ENCODE peak calls at places on chromosome X, in four cellular contexts. T is WTC11, E is K562, J is GM12878. M is an unnamed sample.
A peak's percentile ranks its signal among the peaks of the same experiment; 100 is the strongest.

GRCh38 chrX:123489011-123489410 is 243.8 kb downstream of the THOC2 start:
- DNase-seq in T (no peak), E (no peak), J (no peak), M (no peak)

GRCh38 chrX:40449956-40450701 is 130.6 kb upstream of the ATP6AP2 start:
- DNase-seq in T (no peak), E (no peak), J (no peak), M (no peak)

GRCh38 chrX:149638860-149639259 is 7.3 kb upstream of the TMEM185A start:
- DNase-seq in T (no peak), E (no peak), J (no peak), M (no peak)

GRCh38 chrX:148609766-148610698 is 109.6 kb downstream of the AFF2 start:
- DNase-seq in T (peak; percentile 29), E (no peak), J (peak; percentile 40), M (no peak)

GRCh38 chrX:2682582-2683177 is 8.4 kb upstream of the CD99 start:
- DNase-seq in T (no peak), E (no peak), J (no peak), M (no peak)

GRCh38 chrX:68936608-68937007 is 107.8 kb downstream of the EFNB1 start:
- DNase-seq in T (no peak), E (no peak), J (no peak), M (no peak)

GRCh38 chrX:41045960-41046567 is 39.2 kb upstream of the USP9X start:
- DNase-seq in T (no peak), E (no peak), J (no peak), M (no peak)

GRCh38 chrX:152020895-152021294 is 46.4 kb upstream of the GABRE start:
- DNase-seq in T (no peak), E (no peak), J (no peak), M (no peak)

GRCh38 chrX:134365923-134366322 is 94.0 kb upstream of the HPRT1 start:
- DNase-seq in T (no peak), E (no peak), J (no peak), M (no peak)

GRCh38 chrX:139828037-139828436 is 104.8 kb downstream of the ATP11C start:
- DNase-seq in T (no peak), E (no peak), J (no peak), M (peak; percentile 1)

GRCh38 chrX:39258331-39258730 is 457.1 kb downstream of the MID1IP1 start:
- DNase-seq in T (no peak), E (no peak), J (no peak), M (no peak)

GRCh38 chrX:153412746-153413720 is 1.8 kb downstream of the ZFP92 start:
- DNase-seq in T (no peak), E (no peak), J (no peak), M (no peak)

GRCh38 chrX:132001127-132001526 is 22.0 kb upstream of the STK26 start:
- DNase-seq in T (no peak), E (no peak), J (no peak), M (no peak)

GRCh38 chrX:54223581-54223980 is 40.5 kb upstream of the FAM120C start:
- DNase-seq in T (no peak), E (no peak), J (no peak), M (no peak)

GRCh38 chrX:48487362-48487785 is 11.4 kb downstream of the FTSJ1 start:
- DNase-seq in T (no peak), E (peak; percentile 53), J (no peak), M (peak; percentile 30)

GRCh38 chrX:65073233-65073632 is 97.0 kb upstream of the ZC4H2 start:
- DNase-seq in T (no peak), E (no peak), J (no peak), M (no peak)

GRCh38 chrX:40508560-40508959 is 72.2 kb upstream of the ATP6AP2 start:
- DNase-seq in T (no peak), E (no peak), J (no peak), M (no peak)

GRCh38 chrX:53717205-53717604 is 30.7 kb upstream of the HUWE1 start:
- DNase-seq in T (no peak), E (no peak), J (peak; percentile 50), M (no peak)

GRCh38 chrX:143934542-143934941 is 50.7 kb downstream of the UBE2NL start:
- DNase-seq in T (no peak), E (no peak), J (no peak), M (no peak)

GRCh38 chrX:140507223-140507981 is 2.5 kb upstream of the SOX3 start:
- DNase-seq in T (no peak), E (no peak), J (no peak), M (no peak)

GRCh38 chrX:74422576-74423288 is 1.4 kb downstream of the SLC16A2 start:
- DNase-seq in T (peak; percentile 70), E (no peak), J (no peak), M (peak; percentile 4)

GRCh38 chrX:3052864-3053263 is 11.6 kb downstream of the ARSF start:
- DNase-seq in T (no peak), E (no peak), J (no peak), M (no peak)

GRCh38 chrX:153774576-153775292 is 6.1 kb upstream of the SRPK3 start:
- DNase-seq in T (no peak), E (no peak), J (no peak), M (no peak)

GRCh38 chrX:7515681-7516413 is 327.1 kb upstream of the VCX start:
- DNase-seq in T (no peak), E (no peak), J (no peak), M (no peak)

GRCh38 chrX:45710081-45710801 is 509.6 kb upstream of the DIPK2B start:
- DNase-seq in T (no peak), E (no peak), J (peak; percentile 69), M (no peak)

GRCh38 chrX:44992775-44993174 is 119.8 kb downstream of the KDM6A start:
- DNase-seq in T (no peak), E (no peak), J (no peak), M (no peak)

GRCh38 chrX:124274438-124275166 is 57.9 kb upstream of the TEX13D start:
- DNase-seq in T (no peak), E (no peak), J (no peak), M (no peak)

GRCh38 chrX:3175659-3176438 is 134.6 kb downstream of the ARSF start:
- DNase-seq in T (no peak), E (no peak), J (no peak), M (no peak)

GRCh38 chrX:18360867-18361266 is 6.4 kb upstream of the SCML2 start:
- DNase-seq in T (no peak), E (no peak), J (no peak), M (no peak)

GRCh38 chrX:39337461-39337860 is 536.2 kb downstream of the MID1IP1 start:
- DNase-seq in T (no peak), E (no peak), J (no peak), M (no peak)

GRCh38 chrX:117458243-117458968 is 658.2 kb downstream of the KLHL13 start:
- DNase-seq in T (no peak), E (no peak), J (no peak), M (no peak)

GRCh38 chrX:81957900-81958545 is 756.1 kb downstream of the SH3BGRL start:
- DNase-seq in T (no peak), E (no peak), J (no peak), M (no peak)

GRCh38 chrX:9997524-9997923 is 30.4 kb downstream of the CLDN34 start:
- DNase-seq in T (no peak), E (no peak), J (peak; percentile 44), M (no peak)

GRCh38 chrX:1596676-1597344 is 5.4 kb downstream of the AKAP17A start:
- DNase-seq in T (no peak), E (no peak), J (no peak), M (no peak)

GRCh38 chrX:140053841-140054240 is 88.5 kb upstream of the CXorf66 start:
- DNase-seq in T (peak; percentile 16), E (no peak), J (no peak), M (no peak)

GRCh38 chrX:21373001-21373400 is 1.2 kb upstream of the CNKSR2 start:
- DNase-seq in T (no peak), E (no peak), J (no peak), M (no peak)

GRCh38 chrX:22063284-22063683 is 31.2 kb downstream of the PHEX start:
- DNase-seq in T (no peak), E (no peak), J (peak; percentile 64), M (no peak)

GRCh38 chrX:24117288-24117687 is 32.2 kb upstream of the ZFX start:
- DNase-seq in T (no peak), E (no peak), J (no peak), M (no peak)

GRCh38 chrX:111568356-111568755 is 56.9 kb downstream of the SERTM2 start:
- DNase-seq in T (peak; percentile 18), E (peak; percentile 5), J (no peak), M (peak; percentile 0)

GRCh38 chrX:5265324-5265723 is 963.3 kb downstream of the NLGN4X start:
- DNase-seq in T (no peak), E (no peak), J (no peak), M (no peak)

GRCh38 chrX:70262952-70263567 is 3.1 kb upstream of the P2RY4 start:
- DNase-seq in T (peak; percentile 74), E (peak; percentile 45), J (no peak), M (peak; percentile 23)
- TF ChIP-seq USF2 in T (no peak), E (no peak), J (no peak), M (no peak)

GRCh38 chrX:15098505-15098904 is 171.4 kb downstream of the ASB9 start:
- DNase-seq in T (no peak), E (no peak), J (no peak), M (no peak)
- TF ChIP-seq CBFB in T (no peak), E (no peak), J (no peak), M (no peak)

GRCh38 chrX:80808160-80808735 is 1.4 kb downstream of the BRWD3 start:
- DNase-seq in T (peak; percentile 42), E (peak; percentile 75), J (peak; percentile 72), M (peak; percentile 61)

GRCh38 chrX:80807606-80808159 is 2.0 kb downstream of the BRWD3 start:
- DNase-seq in T (no peak), E (peak; percentile 7), J (no peak), M (no peak)

GRCh38 chrX:80806557-80806956 is 3.1 kb downstream of the BRWD3 start:
- DNase-seq in T (no peak), E (no peak), J (no peak), M (no peak)

GRCh38 chrX:80810365-80810978 is 795 bp upstream of the BRWD3 start:
- DNase-seq in T (no peak), E (peak; percentile 3), J (no peak), M (no peak)

DNA sequence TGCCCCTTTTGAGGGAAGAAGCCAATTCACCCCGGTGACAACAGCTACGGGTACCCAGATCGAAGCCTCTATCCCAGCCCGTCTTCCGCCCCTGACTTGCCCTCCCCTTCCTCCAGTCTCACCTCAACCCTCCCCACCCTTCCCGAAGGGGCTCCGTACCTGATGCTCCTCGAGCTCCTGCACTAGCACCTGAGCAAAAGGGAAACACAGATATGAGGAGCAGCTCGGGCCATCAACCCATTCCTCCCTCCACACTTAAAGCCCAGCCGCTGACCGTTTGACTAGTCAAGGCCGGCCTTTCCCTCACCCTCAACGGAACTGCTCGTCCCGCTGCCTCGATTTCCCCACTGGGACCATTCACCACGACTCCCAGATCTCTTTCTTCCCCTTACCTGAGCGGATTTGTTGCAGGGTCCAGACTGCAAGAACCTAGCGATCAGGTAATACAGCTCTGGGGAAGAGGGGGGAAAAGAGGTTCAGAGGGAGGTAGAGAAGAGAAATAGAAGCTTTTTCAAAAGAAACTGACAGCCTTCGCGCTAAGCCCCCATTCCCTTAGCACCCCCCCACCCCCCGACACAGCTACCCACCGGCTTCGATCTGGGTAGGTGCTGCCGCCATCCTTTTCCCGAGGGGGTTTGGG is 703 bp downstream of the BRWD3 start:
- DNase-seq in T (peak; percentile 12), E (no peak), J (no peak), M (no peak)
- TF ChIP-seq USF2 in T (no peak), E (no peak), J (no peak), M (no peak)

GRCh38 chrX:20139966-20140365 is 1.7 kb downstream of the EIF1AX start:
- DNase-seq in T (no peak), E (no peak), J (no peak), M (no peak)
- TF ChIP-seq CBFB in T (no peak), E (no peak), J (no peak), M (no peak)

GRCh38 chrX:119495734-119496520 is 27.7 kb downstream of the SLC25A5 start:
- DNase-seq in T (no peak), E (no peak), J (no peak), M (peak; percentile 75)
- TF ChIP-seq USF2 in T (no peak), E (no peak), J (no peak), M (no peak)